ENCODE peak calls at places on chromosomes 7 and 10, in nine cellular contexts. B is heart left ventricle; V is GM23248; X is DMS153; R is SJSA1; L is RWPE1; C is T-helper 9 cell; W is lower leg skin; M is activated naive CD4-positive, alpha-beta T cell treated with anti-CD3 and anti-CD28 coated beads, Interleukin-2, amount 50 U/mL, for 72 hours. A is an unnamed sample.

GRCh38 chr10:113261130-113261529 is 291.7 kb upstream of the HABP2 start:
- DNase-seq in X (no peak), R (no peak), W (no peak), B (no peak), M (no peak), C (no peak), V (no peak), L (no peak), A (no peak)

GRCh38 chr7:93011351-93012294 is 106.2 kb downstream of the SAMD9 start:
- DNase-seq in L (peak), X (no peak), R (peak), B (no peak), V (peak), M (no peak), C (no peak), W (no peak), A (peak)

GRCh38 chr7:17900464-17900863 is 39.8 kb downstream of the SNX13 start:
- DNase-seq in C (no peak), L (no peak), B (no peak), M (no peak), W (no peak), R (no peak), V (no peak), X (no peak), A (no peak)

GRCh38 chr10:88292185-88292514 is 291.0 kb downstream of the RNLS start:
- DNase-seq in M (no peak), L (no peak), R (no peak), B (no peak), V (no peak), C (no peak), W (no peak), X (no peak), A (no peak)

GRCh38 chr7:44445986-44446671 is 44.3 kb downstream of the NUDCD3 start:
- DNase-seq in B (no peak), R (no peak), V (no peak), L (no peak), W (no peak), C (no peak), M (no peak), X (no peak), A (no peak)

GRCh38 chr10:132400547-132401151 is 3.6 kb downstream of the PWWP2B start:
- DNase-seq in X (no peak), W (no peak), R (no peak), M (no peak), B (peak), V (no peak), L (no peak), C (no peak), A (no peak)

GRCh38 chr10:47421057-47421952 is 37.2 kb upstream of the ZNF488 start:
- DNase-seq in W (no peak), C (no peak), V (peak), B (no peak), R (no peak), L (peak), M (no peak), X (no peak), A (peak)

GRCh38 chr7:23468721-23469149 is 1.6 kb downstream of the IGF2BP3 start:
- DNase-seq in X (no peak), W (no peak), M (no peak), L (no peak), R (no peak), C (peak), B (no peak), V (no peak), A (no peak)

GRCh38 chr10:30674796-30675195 is 45.2 kb upstream of the LYZL2 start:
- DNase-seq in C (no peak), R (no peak), V (no peak), L (no peak), W (no peak), M (no peak), X (no peak), B (no peak), A (peak)

GRCh38 chr7:128963327-128963757 is 25.6 kb downstream of the IRF5 start:
- DNase-seq in C (no peak), M (no peak), V (peak), B (no peak), L (no peak), X (no peak), W (no peak), R (no peak), A (no peak)

GRCh38 chr10:43985941-43986340 is 337.3 kb upstream of the ZNF32 start:
- DNase-seq in X (no peak), V (no peak), C (no peak), W (no peak), L (no peak), M (no peak), R (no peak), B (no peak), A (no peak)

GRCh38 chr7:141161959-141162547 is 88.2 kb downstream of the TMEM178B start:
- DNase-seq in R (no peak), M (no peak), B (no peak), W (no peak), L (no peak), C (no peak), V (no peak), X (no peak), A (no peak)